ENCODE peak calls at places on chromosomes 16 and 17, in six cellular contexts. N is upper lobe of right lung, R is GM23248, V is tibial artery, D is colonic mucosa, H is fibroblast of lung. I is an unnamed sample.

GRCh38 chr17:3961564-3962047 is 2.6 kb downstream of the ATP2A3 start:
- DNase-seq in N (no peak), R (no peak), V (no peak), D (peak; percentile 74), H (no peak), I (no peak)

GRCh38 chr16:58348986-58349385 is 43.3 kb upstream of the GINS3 start:
- DNase-seq in N (no peak), R (no peak), V (no peak), D (no peak), H (no peak), I (no peak)

GRCh38 chr17:13143001-13143400 is 125.2 kb upstream of the ELAC2 start:
- DNase-seq in N (no peak), R (no peak), V (no peak), D (no peak), H (no peak), I (no peak)

GRCh38 chr17:19321481-19322128 is 40.9 kb downstream of the B9D1 start:
- DNase-seq in N (peak; percentile 25), R (no peak), V (no peak), D (no peak), H (no peak), I (no peak)

GRCh38 chr17:56866496-56866895 is 32.5 kb downstream of the DGKE start:
- DNase-seq in N (no peak), R (no peak), V (no peak), D (no peak), H (no peak), I (no peak)

GRCh38 chr16:24834459-24835335 is 11.1 kb upstream of the SLC5A11 start:
- DNase-seq in N (no peak), R (peak; percentile 58), V (no peak), D (peak; percentile 82), H (peak; percentile 64), I (peak; percentile 34)

GRCh38 chr16:10878644-10879498 is 1.9 kb downstream of the CIITA start:
- DNase-seq in N (peak; percentile 86), R (peak; percentile 69), V (peak; percentile 61), D (peak; percentile 67), H (peak; percentile 15), I (peak; percentile 43)

GRCh38 chr16:83296505-83296904 is 511.3 kb upstream of the HSBP1 start:
- DNase-seq in N (no peak), R (no peak), V (no peak), D (no peak), H (no peak), I (no peak)

GRCh38 chr17:78223061-78223460 is 8.4 kb upstream of the TMEM235 start:
- DNase-seq in N (no peak), R (no peak), V (no peak), D (no peak), H (no peak), I (no peak)

GRCh38 chr17:3750926-3751325 is 27.2 kb downstream of the HASPIN start:
- DNase-seq in N (no peak), R (no peak), V (no peak), D (no peak), H (no peak), I (no peak)

GRCh38 chr17:50868594-50868993 is 2.4 kb upstream of the TOB1 start:
- DNase-seq in N (no peak), R (no peak), V (no peak), D (no peak), H (no peak), I (no peak)

GRCh38 chr16:56401482-56401881 is 23.9 kb downstream of the AMFR start:
- DNase-seq in N (no peak), R (no peak), V (no peak), D (no peak), H (no peak), I (peak; percentile 32)

GRCh38 chr16:19835989-19836421 is 48.6 kb downstream of the GPRC5B start:
- DNase-seq in N (no peak), R (peak; percentile 81), V (no peak), D (no peak), H (peak; percentile 24), I (no peak)

GRCh38 chr16:65268331-65268730 is 146.5 kb upstream of the CDH11 start:
- DNase-seq in N (no peak), R (no peak), V (no peak), D (no peak), H (no peak), I (no peak)

GRCh38 chr16:50448981-50449380 is 80.2 kb upstream of the BRD7 start:
- DNase-seq in N (no peak), R (no peak), V (no peak), D (no peak), H (no peak), I (no peak)

GRCh38 chr17:12128946-12129345 is 108.3 kb downstream of the MAP2K4 start:
- DNase-seq in N (no peak), R (no peak), V (no peak), D (no peak), H (no peak), I (no peak)

GRCh38 chr17:57605734-57606105 is 139.4 kb downstream of the CCDC182 start:
- DNase-seq in N (peak; percentile 37), R (no peak), V (no peak), D (no peak), H (no peak), I (no peak)

GRCh38 chr16:66387817-66388332 is 21.4 kb downstream of the CDH5 start:
- DNase-seq in N (no peak), R (no peak), V (peak; percentile 6), D (no peak), H (no peak), I (no peak)

GRCh38 chr17:79231766-79232287 is 157.2 kb downstream of the ENGASE start:
- DNase-seq in N (no peak), R (peak; percentile 16), V (no peak), D (no peak), H (no peak), I (no peak)

GRCh38 chr17:81927145-81927652 is 336 bp downstream of the MAFG start:
- DNase-seq in N (no peak), R (no peak), V (no peak), D (no peak), H (no peak), I (no peak)

GRCh38 chr16:57627184-57627871 is 1.1 kb upstream of the ADGRG1 start:
- DNase-seq in N (no peak), R (peak; percentile 94), V (no peak), D (no peak), H (peak; percentile 53), I (peak; percentile 97)

GRCh38 chr16:57190136-57190535 is 4.0 kb downstream of the RSPRY1 start:
- DNase-seq in N (no peak), R (peak; percentile 38), V (no peak), D (no peak), H (no peak), I (no peak)

GRCh38 chr17:43733956-43734355 is 24.6 kb downstream of the SOST start:
- DNase-seq in N (no peak), R (no peak), V (no peak), D (no peak), H (no peak), I (peak; percentile 77)

GRCh38 chr17:44203731-44204452 is 4.2 kb upstream of the ATXN7L3 start:
- DNase-seq in N (no peak), R (peak; percentile 74), V (peak; percentile 39), D (no peak), H (peak; percentile 72), I (peak; percentile 41)

GRCh38 chr17:9878791-9879525 is 26.1 kb downstream of the RCVRN start:
- DNase-seq in N (no peak), R (peak; percentile 57), V (no peak), D (no peak), H (peak; percentile 35), I (no peak)

GRCh38 chr17:30388321-30389179 is 9.8 kb downstream of the CPD start:
- DNase-seq in N (no peak), R (no peak), V (no peak), D (no peak), H (no peak), I (no peak)
- H3K36me3 ChIP-seq in N (peaks cover 67% of the 10 kb centered on the region), R (peaks cover 27% of the 10 kb centered on the region), V (peaks cover 53% of the 10 kb centered on the region), D (peaks cover 7% of the 10 kb centered on the region), H (no peaks in the 10 kb centered on the region), I (peaks cover 3% of the 10 kb centered on the region)

GRCh38 chr16:68384293-68385255 is 63.7 kb downstream of the SMPD3 start:
- DNase-seq in N (no peak), R (no peak), V (no peak), D (no peak), H (no peak), I (no peak)

GRCh38 chr16:68387301-68387700 is 61.0 kb downstream of the SMPD3 start:
- DNase-seq in N (no peak), R (no peak), V (no peak), D (peak; percentile 93), H (no peak), I (no peak)

GRCh38 chr16:68385371-68385770 is 62.9 kb downstream of the SMPD3 start:
- DNase-seq in N (no peak), R (no peak), V (no peak), D (no peak), H (no peak), I (no peak)

GRCh38 chr16:68388124-68388523 is 60.2 kb downstream of the SMPD3 start:
- DNase-seq in N (no peak), R (no peak), V (no peak), D (no peak), H (no peak), I (no peak)

GRCh38 chr16:68386628-68387027 is 61.7 kb downstream of the SMPD3 start:
- DNase-seq in N (no peak), R (no peak), V (no peak), D (peak; percentile 95), H (no peak), I (no peak)
- H3K4me3 ChIP-seq in N (no peak overlapping the region), R (no peak overlapping the region), V (no peak overlapping the region), D (peak overlapping the region; percentile 30), H (no peak overlapping the region), I (no peak overlapping the region)

GRCh38 chr17:30236807-30237206 is 1.3 kb upstream of the SLC6A4 start:
- DNase-seq in N (peak; percentile 83), R (peak; percentile 74), V (peak; percentile 44), D (peak; percentile 37), H (peak; percentile 39), I (peak; percentile 26)

GRCh38 chr17:30238003-30238344 is 2.5 kb upstream of the SLC6A4 start:
- DNase-seq in N (no peak), R (no peak), V (no peak), D (no peak), H (no peak), I (no peak)

GRCh38 chr17:30238387-30239088 is 3.0 kb upstream of the SLC6A4 start:
- DNase-seq in N (peak; percentile 72), R (no peak), V (no peak), D (no peak), H (no peak), I (no peak)

GRCh38 chr17:30236297-30236624 is 764 bp upstream of the SLC6A4 start:
- DNase-seq in N (no peak), R (no peak), V (no peak), D (no peak), H (no peak), I (no peak)

GRCh38 chr17:30237296-30238002 is 2.0 kb upstream of the SLC6A4 start:
- DNase-seq in N (no peak), R (peak; percentile 27), V (no peak), D (no peak), H (no peak), I (no peak)
- H3K27me3 ChIP-seq in N (peaks cover 35% of the 10 kb centered on the region), R (peaks cover 39% of the 10 kb centered on the region), V (no peaks in the 10 kb centered on the region), D (peaks cover 32% of the 10 kb centered on the region), H (peaks cover 44% of the 10 kb centered on the region), I (peaks cover 33% of the 10 kb centered on the region)

DNA sequence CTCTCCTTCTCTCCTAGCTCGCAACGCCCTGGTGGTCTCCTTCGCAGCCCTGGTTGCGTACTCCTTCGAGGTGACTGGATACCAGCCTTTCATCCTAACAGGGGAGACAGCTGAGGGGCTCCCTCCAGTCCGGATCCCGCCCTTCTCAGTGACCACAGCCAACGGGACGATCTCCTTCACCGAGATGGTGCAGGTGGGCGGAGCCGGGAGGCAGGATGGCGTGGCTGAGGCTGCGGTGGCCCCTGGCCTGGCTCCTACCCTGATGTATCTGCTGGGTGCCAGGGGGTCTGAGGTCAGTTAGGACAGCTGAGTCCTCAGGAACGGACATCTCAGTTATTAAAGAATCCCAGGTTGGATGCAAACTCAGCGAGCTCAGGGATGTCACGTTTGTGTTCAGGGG is 16.7 kb downstream of the SLC26A11 start:
- DNase-seq in N (no peak), R (no peak), V (no peak), D (no peak), H (no peak), I (no peak)
- H3K36me3 ChIP-seq in N (peaks cover 52% of the 10 kb centered on the region), R (peaks cover 14% of the 10 kb centered on the region), V (peaks cover 86% of the 10 kb centered on the region), D (no peaks in the 10 kb centered on the region), H (no peaks in the 10 kb centered on the region), I (peaks cover 17% of the 10 kb centered on the region)

I was measured in MG63.